ENCODE peak calls at places on chromosomes 16 and 17, in five cellular contexts. One of them, this sample, is unnamed.

GRCh38 chr16:71376465-71377157 is 18.1 kb downstream of the CALB2 start:
- DNase-seq in H1: no peak
- DNase-seq in HCT116: no peak
- DNase-seq in GM12878: no peak
- DNase-seq in SK-N-SH: no peak
- DNase-seq in this sample: no peak

GRCh38 chr17:77312786-77313599 is 172.2 kb downstream of the SEC14L1 start:
- DNase-seq in SK-N-SH: peak; percentile 29
- DNase-seq in GM12878: no peak
- DNase-seq in H1: no peak
- DNase-seq in HCT116: no peak
- DNase-seq in this sample: peak; percentile 82

GRCh38 chr16:23274968-23275367 is 27.1 kb upstream of the SCNN1B start:
- DNase-seq in SK-N-SH: no peak
- DNase-seq in GM12878: no peak
- DNase-seq in HCT116: peak; percentile 56
- DNase-seq in H1: no peak
- DNase-seq in this sample: peak; percentile 57

GRCh38 chr16:15602285-15603044 is 40.5 kb downstream of the MARF1 start:
- DNase-seq in H1: no peak
- DNase-seq in SK-N-SH: no peak
- DNase-seq in HCT116: no peak
- DNase-seq in GM12878: no peak
- DNase-seq in this sample: no peak

GRCh38 chr17:39626171-39626670 is 531 bp upstream of the PPP1R1B start:
- DNase-seq in GM12878: no peak
- DNase-seq in H1: no peak
- DNase-seq in SK-N-SH: peak; percentile 43
- DNase-seq in HCT116: no peak
- DNase-seq in this sample: no peak

GRCh38 chr17:38572665-38573365 is 32.9 kb downstream of the SRCIN1 start:
- DNase-seq in GM12878: no peak
- DNase-seq in HCT116: no peak
- DNase-seq in H1: no peak
- DNase-seq in SK-N-SH: peak; percentile 90
- DNase-seq in this sample: peak; percentile 80

GRCh38 chr17:77009877-77010276 is 130.9 kb upstream of the SEC14L1 start:
- DNase-seq in HCT116: no peak
- DNase-seq in SK-N-SH: no peak
- DNase-seq in H1: no peak
- DNase-seq in GM12878: no peak
- DNase-seq in this sample: no peak

GRCh38 chr16:79815049-79815448 is 214.5 kb upstream of the MAF start:
- DNase-seq in H1: no peak
- DNase-seq in SK-N-SH: no peak
- DNase-seq in HCT116: no peak
- DNase-seq in GM12878: no peak
- DNase-seq in this sample: no peak

GRCh38 chr17:50518265-50519023 is 10.2 kb downstream of the MYCBPAP start:
- DNase-seq in GM12878: no peak
- DNase-seq in H1: no peak
- DNase-seq in HCT116: no peak
- DNase-seq in SK-N-SH: no peak
- DNase-seq in this sample: no peak

GRCh38 chr17:21214777-21215541 is 998 bp upstream of the TMEM11 start:
- DNase-seq in GM12878: no peak
- DNase-seq in HCT116: no peak
- DNase-seq in H1: peak; percentile 63
- DNase-seq in SK-N-SH: no peak
- DNase-seq in this sample: peak; percentile 10

GRCh38 chr17:29579866-29580771 is 9.3 kb downstream of the GIT1 start:
- DNase-seq in SK-N-SH: peak; percentile 96
- DNase-seq in GM12878: no peak
- DNase-seq in H1: peak; percentile 92
- DNase-seq in HCT116: peak; percentile 67
- DNase-seq in this sample: peak; percentile 91

GRCh38 chr16:19167710-19168172 is 299 bp upstream of the SYT17 start:
- DNase-seq in HCT116: peak; percentile 60
- DNase-seq in H1: peak; percentile 84
- DNase-seq in SK-N-SH: peak; percentile 93
- DNase-seq in GM12878: no peak
- DNase-seq in this sample: peak; percentile 86

GRCh38 chr17:38602453-38602852 is 3.3 kb downstream of the SRCIN1 start:
- DNase-seq in GM12878: no peak
- DNase-seq in SK-N-SH: no peak
- DNase-seq in HCT116: no peak
- DNase-seq in H1: no peak
- DNase-seq in this sample: no peak

GRCh38 chr17:6994118-6994598 is 1.7 kb upstream of the ALOX12 start:
- DNase-seq in GM12878: no peak
- DNase-seq in HCT116: no peak
- DNase-seq in H1: no peak
- DNase-seq in SK-N-SH: no peak
- DNase-seq in this sample: no peak

GRCh38 chr17:30021708-30022317 is 80.4 kb downstream of the EFCAB5 start:
- DNase-seq in H1: no peak
- DNase-seq in HCT116: peak; percentile 37
- DNase-seq in GM12878: no peak
- DNase-seq in SK-N-SH: peak; percentile 60
- DNase-seq in this sample: peak; percentile 62

GRCh38 chr16:53434436-53435065 is at the start of gene RBL2:
- DNase-seq in SK-N-SH: peak; percentile 91
- DNase-seq in GM12878: no peak
- DNase-seq in HCT116: no peak
- DNase-seq in H1: peak; percentile 89
- DNase-seq in this sample: peak; percentile 23

GRCh38 chr17:76598004-76598439 is 12.4 kb upstream of the ST6GALNAC2 start:
- DNase-seq in GM12878: no peak
- DNase-seq in HCT116: no peak
- DNase-seq in H1: no peak
- DNase-seq in SK-N-SH: no peak
- DNase-seq in this sample: no peak

GRCh38 chr16:29674188-29674587 is 4.8 kb upstream of the QPRT start:
- DNase-seq in GM12878: no peak
- DNase-seq in HCT116: no peak
- DNase-seq in SK-N-SH: no peak
- DNase-seq in H1: no peak
- DNase-seq in this sample: no peak

GRCh38 chr16:57801856-57802634 is at the start of gene KIFC3:
- DNase-seq in SK-N-SH: peak; percentile 93
- DNase-seq in HCT116: no peak
- DNase-seq in GM12878: no peak
- DNase-seq in H1: peak; percentile 73
- DNase-seq in this sample: no peak

GRCh38 chr17:28552201-28552999 is at the start of gene UNC119:
- DNase-seq in SK-N-SH: peak; percentile 99
- DNase-seq in GM12878: no peak
- DNase-seq in HCT116: no peak
- DNase-seq in H1: peak; percentile 88
- DNase-seq in this sample: peak; percentile 91

GRCh38 chr17:60971515-60972369 is 294.1 kb downstream of the BCAS3 start:
- DNase-seq in H1: peak; percentile 49
- DNase-seq in SK-N-SH: peak; percentile 71
- DNase-seq in HCT116: peak; percentile 51
- DNase-seq in GM12878: peak; percentile 4
- DNase-seq in this sample: peak; percentile 71

GRCh38 chr16:59259074-59259963 is 525.2 kb upstream of the GOT2 start:
- DNase-seq in HCT116: no peak
- DNase-seq in H1: no peak
- DNase-seq in SK-N-SH: no peak
- DNase-seq in GM12878: no peak
- DNase-seq in this sample: no peak

GRCh38 chr16:19113577-19114358 is at the start of gene ITPRIPL2:
- DNase-seq in HCT116: peak; percentile 79
- DNase-seq in SK-N-SH: peak; percentile 92
- DNase-seq in GM12878: no peak
- DNase-seq in H1: peak; percentile 74
- DNase-seq in this sample: peak; percentile 89

GRCh38 chr17:12094336-12094735 is 73.7 kb downstream of the MAP2K4 start:
- DNase-seq in SK-N-SH: no peak
- DNase-seq in GM12878: no peak
- DNase-seq in HCT116: no peak
- DNase-seq in H1: no peak
- DNase-seq in this sample: no peak

GRCh38 chr16:22427556-22427955 is 53.1 kb upstream of the CDR2 start:
- DNase-seq in H1: no peak
- DNase-seq in HCT116: no peak
- DNase-seq in SK-N-SH: no peak
- DNase-seq in GM12878: no peak
- DNase-seq in this sample: no peak

GRCh38 chr17:41544497-41544896 is 16.4 kb upstream of the KRT19 start:
- DNase-seq in GM12878: no peak
- DNase-seq in HCT116: no peak
- DNase-seq in H1: no peak
- DNase-seq in SK-N-SH: peak; percentile 56
- DNase-seq in this sample: no peak

GRCh38 chr17:41547378-41547841 is 19.3 kb upstream of the KRT19 start:
- DNase-seq in HCT116: peak; percentile 75
- DNase-seq in GM12878: no peak
- DNase-seq in SK-N-SH: no peak
- DNase-seq in H1: no peak
- DNase-seq in this sample: peak; percentile 53

GRCh38 chr17:41544935-41545334 is 16.8 kb upstream of the KRT19 start:
- DNase-seq in H1: no peak
- DNase-seq in GM12878: no peak
- DNase-seq in SK-N-SH: no peak
- DNase-seq in HCT116: no peak
- DNase-seq in this sample: no peak

GRCh38 chr17:41546819-41547218 is 18.7 kb upstream of the KRT19 start:
- DNase-seq in SK-N-SH: no peak
- DNase-seq in HCT116: no peak
- DNase-seq in H1: no peak
- DNase-seq in GM12878: no peak
- DNase-seq in this sample: no peak

GRCh38 chr17:41545829-41546410 is 17.8 kb upstream of the KRT19 start:
- DNase-seq in GM12878: no peak
- DNase-seq in HCT116: no peak
- DNase-seq in SK-N-SH: no peak
- DNase-seq in H1: no peak
- DNase-seq in this sample: no peak
- TF ChIP-seq JUND in GM12878: no peak
- TF ChIP-seq JUND in HCT116: no peak
- TF ChIP-seq JUND in SK-N-SH: no peak
- TF ChIP-seq JUND in H1: no peak
- TF ChIP-seq JUND in this sample: no peak

GRCh38 chr16:50434872-50435478 is 66.2 kb upstream of the BRD7 start:
- DNase-seq in HCT116: no peak
- DNase-seq in GM12878: no peak
- DNase-seq in H1: no peak
- DNase-seq in SK-N-SH: no peak
- DNase-seq in this sample: no peak
- TF ChIP-seq JUND in HCT116: no peak
- TF ChIP-seq JUND in GM12878: no peak
- TF ChIP-seq JUND in H1: no peak
- TF ChIP-seq JUND in SK-N-SH: no peak
- TF ChIP-seq JUND in this sample: no peak

DNA sequence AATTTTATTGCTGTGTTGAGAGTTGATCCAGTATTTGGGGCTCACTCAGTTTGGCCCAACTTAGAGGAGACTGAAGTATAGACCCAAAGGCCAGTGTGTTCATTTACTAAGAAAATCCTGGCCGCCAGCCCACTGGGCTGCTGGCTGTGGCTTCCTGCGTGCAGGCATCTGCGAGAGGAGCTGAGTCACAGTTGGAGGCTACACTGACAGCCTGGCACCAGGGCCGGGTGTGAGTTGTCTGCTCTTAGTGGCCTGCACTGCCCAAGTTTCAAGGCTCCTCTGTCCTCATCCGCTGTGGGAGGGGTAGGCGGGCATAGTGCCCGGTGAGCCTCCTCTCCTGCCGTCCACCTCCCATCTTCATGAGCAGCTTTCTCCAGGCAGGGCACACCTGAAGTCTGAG is 54.2 kb downstream of the PLD6 start:
- DNase-seq in SK-N-SH: no peak
- DNase-seq in H1: no peak
- DNase-seq in GM12878: no peak
- DNase-seq in HCT116: no peak
- DNase-seq in this sample: no peak
- TF ChIP-seq JUND in SK-N-SH: peak; percentile 87
- TF ChIP-seq JUND in H1: no peak
- TF ChIP-seq JUND in GM12878: no peak
- TF ChIP-seq JUND in HCT116: no peak
- TF ChIP-seq JUND in this sample: no peak

GRCh38 chr16:85935957-85936760 is 37.2 kb downstream of the IRF8 start:
- DNase-seq in GM12878: peak; percentile 89
- DNase-seq in HCT116: no peak
- DNase-seq in H1: no peak
- DNase-seq in SK-N-SH: no peak
- DNase-seq in this sample: no peak
- TF ChIP-seq JUND in GM12878: peak; percentile 45
- TF ChIP-seq JUND in HCT116: no peak
- TF ChIP-seq JUND in H1: no peak
- TF ChIP-seq JUND in SK-N-SH: no peak
- TF ChIP-seq JUND in this sample: no peak

DNA sequence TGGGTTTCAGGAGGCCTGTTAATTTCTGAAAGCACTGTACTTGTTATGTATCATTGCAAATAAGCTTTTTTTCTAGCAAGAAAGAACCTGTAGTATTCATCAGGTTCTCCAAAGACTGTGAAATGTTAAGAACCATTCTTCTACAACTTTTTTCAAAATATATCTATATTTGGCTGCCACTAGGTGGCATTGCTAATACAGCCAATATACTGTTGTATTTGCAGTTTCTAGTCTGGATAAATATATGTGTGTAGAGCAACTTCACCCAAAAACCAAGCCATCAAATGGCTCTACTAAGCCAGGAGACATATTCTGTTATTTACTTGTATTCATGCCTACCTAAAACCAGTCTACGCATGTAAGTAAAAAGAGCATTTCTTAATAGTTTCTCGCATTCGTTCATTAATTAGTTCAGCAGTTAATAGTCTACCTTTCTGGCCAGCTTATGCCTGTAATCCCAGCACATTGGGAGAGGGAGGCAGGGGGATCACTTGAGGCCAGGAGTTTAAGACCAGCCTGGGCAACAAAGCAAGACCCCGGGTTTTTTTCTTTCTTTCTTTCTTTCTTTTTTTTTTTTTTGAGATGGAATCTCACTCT is 39.5 kb downstream of the VMP1 start:
- DNase-seq in SK-N-SH: peak; percentile 44
- DNase-seq in H1: no peak
- DNase-seq in HCT116: no peak
- DNase-seq in GM12878: no peak
- DNase-seq in this sample: peak; percentile 68
- TF ChIP-seq JUND in SK-N-SH: no peak
- TF ChIP-seq JUND in H1: no peak
- TF ChIP-seq JUND in HCT116: no peak
- TF ChIP-seq JUND in GM12878: no peak
- TF ChIP-seq JUND in this sample: no peak